ENCODE peak calls at places on chromosomes 16 and 17, in seven cellular contexts. J is hepatocyte; C is Panc1; F is activated CD4-positive, alpha-beta T cell treated with anti-CD3 and anti-CD28 coated beads for 36 hours; I is brain microvascular endothelial cell; N is HTR-8/SVneo; B is T-helper 17 cell. M is an unnamed sample.

GRCh38 chr16:49491736-49492089 is 118.1 kb downstream of the C16orf78 start:
- DNase-seq in J (no peak), C (no peak), F (no peak), I (no peak), N (no peak), B (no peak), M (peak; percentile 69)

GRCh38 chr16:65032397-65032796 is 89.5 kb downstream of the CDH11 start:
- DNase-seq in J (no peak), C (no peak), F (no peak), I (no peak), N (no peak), B (no peak), M (no peak)

GRCh38 chr16:67025151-67025550 is 3.8 kb upstream of the CBFB start:
- DNase-seq in J (no peak), C (no peak), F (no peak), I (no peak), N (no peak), B (no peak), M (no peak)

GRCh38 chr16:53805113-53805512 is 101.2 kb downstream of the FTO start:
- DNase-seq in J (no peak), C (no peak), F (no peak), I (no peak), N (no peak), B (no peak), M (no peak)

GRCh38 chr16:67560827-67561342 is 1.4 kb upstream of the CTCF start:
- DNase-seq in J (no peak), C (no peak), F (no peak), I (no peak), N (no peak), B (no peak), M (no peak)

GRCh38 chr17:57001541-57001940 is 23.6 kb downstream of the SCPEP1 start:
- DNase-seq in J (no peak), C (no peak), F (no peak), I (no peak), N (no peak), B (no peak), M (no peak)

GRCh38 chr17:10192963-10193362 is 5.4 kb downstream of the GAS7 start:
- DNase-seq in J (no peak), C (no peak), F (no peak), I (peak; percentile 8), N (peak; percentile 41), B (no peak), M (no peak)

GRCh38 chr16:24844101-24845030 is 1.4 kb upstream of the SLC5A11 start:
- DNase-seq in J (peak; percentile 83), C (no peak), F (peak; percentile 23), I (no peak), N (no peak), B (no peak), M (peak; percentile 41)

GRCh38 chr16:6918661-6919060 is 414.0 kb upstream of the RBFOX1 start:
- DNase-seq in J (no peak), C (no peak), F (no peak), I (no peak), N (no peak), B (no peak), M (no peak)

GRCh38 chr16:75379911-75380847 is 53.1 kb downstream of the CFDP1 start:
- DNase-seq in J (no peak), C (no peak), F (peak; percentile 49), I (no peak), N (no peak), B (peak; percentile 17), M (no peak)

GRCh38 chr17:42408076-42408475 is 15.0 kb downstream of the CAVIN1 start:
- DNase-seq in J (no peak), C (no peak), F (no peak), I (no peak), N (no peak), B (no peak), M (no peak)

GRCh38 chr17:9587969-9588656 is 11.7 kb downstream of the CFAP52 start:
- DNase-seq in J (no peak), C (no peak), F (no peak), I (no peak), N (no peak), B (no peak), M (no peak)

GRCh38 chr16:56789360-56789759 is 59.4 kb downstream of the NUP93 start:
- DNase-seq in J (peak; percentile 36), C (peak; percentile 4), F (peak; percentile 54), I (peak; percentile 35), N (peak; percentile 46), B (no peak), M (peak; percentile 67)

GRCh38 chr16:66247516-66248089 is 118.9 kb upstream of the CDH5 start:
- DNase-seq in J (peak; percentile 42), C (no peak), F (no peak), I (no peak), N (no peak), B (no peak), M (no peak)